ENCODE peak calls at places on chromosomes 13 and 19, in four cellular contexts. O is neuronal stem cell, P is fibroblast of lung, I is upper lobe of right lung. K is an unnamed sample.
A peak's percentile ranks its signal among the peaks of the same experiment; 100 is the strongest.

GRCh38 chr13:39282400-39282972 is 244.2 kb downstream of the NHLRC3 start:
- DNase-seq in O (no peak), P (no peak), I (no peak), K (no peak)

GRCh38 chr13:21933001-21933400 is 262.1 kb downstream of the FGF9 start:
- DNase-seq in O (no peak), P (no peak), I (no peak), K (no peak)

GRCh38 chr13:44574466-44574855 is 1.7 kb downstream of the TSC22D1 start:
- DNase-seq in O (no peak), P (no peak), I (no peak), K (no peak)

GRCh38 chr19:33134571-33135041 is 2.7 kb downstream of the WDR88 start:
- DNase-seq in O (no peak), P (no peak), I (no peak), K (no peak)

GRCh38 chr13:94323746-94324408 is 155.6 kb downstream of the DCT start:
- DNase-seq in O (no peak), P (no peak), I (no peak), K (peak; percentile 43)

GRCh38 chr19:16095071-16095571 is 16.6 kb upstream of the RAB8A start:
- DNase-seq in O (no peak), P (no peak), I (no peak), K (no peak)

GRCh38 chr13:27083183-27083582 is 88.4 kb downstream of the USP12 start:
- DNase-seq in O (no peak), P (no peak), I (no peak), K (no peak)

GRCh38 chr13:23268441-23268840 is 87.7 kb downstream of the SGCG start:
- DNase-seq in O (no peak), P (no peak), I (no peak), K (no peak)

GRCh38 chr13:51207881-51208280 is 14.3 kb upstream of the FAM124A start:
- DNase-seq in O (no peak), P (no peak), I (no peak), K (no peak)

GRCh38 chr13:39895254-39895653 is 239.8 kb downstream of the COG6 start:
- DNase-seq in O (no peak), P (peak; percentile 52), I (no peak), K (no peak)

GRCh38 chr19:48918801-48919247 is 14.7 kb upstream of the DHDH start:
- DNase-seq in O (peak; percentile 52), P (no peak), I (no peak), K (no peak)

GRCh38 chr13:33318744-33319143 is 33.2 kb upstream of the STARD13 start:
- DNase-seq in O (no peak), P (no peak), I (no peak), K (no peak)

GRCh38 chr19:50759886-50760285 is 10.4 kb upstream of the GPR32 start:
- DNase-seq in O (no peak), P (peak; percentile 2), I (no peak), K (no peak)

GRCh38 chr19:41530761-41531301 is 45.1 kb upstream of the CEACAM21 start:
- DNase-seq in O (no peak), P (no peak), I (no peak), K (no peak)
- H3K4me1 ChIP-seq in O (peaks cover 11% of the 10 kb centered on the region), P (peaks cover 3% of the 10 kb centered on the region), I (peaks cover 50% of the 10 kb centered on the region), K (peaks cover 17% of the 10 kb centered on the region)

DNA sequence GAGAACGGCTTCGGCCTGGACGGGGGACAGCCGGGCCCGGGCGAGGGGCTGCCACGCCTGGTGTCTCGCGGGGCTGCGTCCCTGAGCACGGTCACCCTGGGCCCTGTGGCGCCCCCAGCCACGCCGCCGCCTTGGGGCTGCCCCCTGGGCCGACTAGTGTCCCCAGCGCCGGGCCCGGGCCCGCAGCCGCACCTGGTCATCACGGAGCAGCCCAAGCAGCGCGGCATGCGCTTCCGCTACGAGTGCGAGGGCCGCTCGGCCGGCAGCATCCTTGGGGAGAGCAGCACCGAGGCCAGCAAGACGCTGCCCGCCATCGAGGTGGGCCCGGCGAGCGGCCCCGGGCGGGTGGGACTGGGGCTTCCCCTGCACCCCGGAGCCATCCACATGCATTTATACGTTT is 10.7 kb downstream of the RELB start:
- DNase-seq in O (no peak), P (no peak), I (no peak), K (no peak)
- H3K4me1 ChIP-seq in O (no peaks in the 10 kb centered on the region), P (no peaks in the 10 kb centered on the region), I (no peaks in the 10 kb centered on the region), K (peaks cover 7% of the 10 kb centered on the region)

DNA sequence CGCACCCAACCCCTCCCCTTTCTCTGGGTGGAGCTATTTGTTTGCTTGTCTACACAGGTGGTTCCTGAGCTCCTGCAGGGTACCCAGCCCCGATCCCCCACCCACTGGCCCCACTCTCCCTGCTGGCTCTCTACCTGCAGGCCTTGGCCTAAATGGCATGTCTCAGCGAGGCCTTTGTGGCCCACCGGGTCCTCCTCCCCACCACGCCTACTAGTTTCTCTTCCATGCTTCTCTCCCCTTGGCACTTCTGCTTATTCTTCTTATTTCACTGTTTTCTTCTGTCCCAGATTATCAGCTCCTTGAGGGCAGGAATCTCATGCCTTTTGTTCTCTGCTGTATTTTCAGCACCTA is 57.4 kb upstream of the ZNF536 start:
- DNase-seq in O (no peak), P (no peak), I (no peak), K (no peak)
- H3K4me1 ChIP-seq in O (peaks cover 7% of the 10 kb centered on the region), P (no peaks in the 10 kb centered on the region), I (no peaks in the 10 kb centered on the region), K (no peaks in the 10 kb centered on the region)

GRCh38 chr13:109857325-109857724 is 70.9 kb upstream of the IRS2 start:
- DNase-seq in O (no peak), P (no peak), I (no peak), K (no peak)

GRCh38 chr13:109858319-109858718 is 71.9 kb upstream of the IRS2 start:
- DNase-seq in O (no peak), P (no peak), I (no peak), K (no peak)

GRCh38 chr13:109859216-109859835 is 72.9 kb upstream of the IRS2 start:
- DNase-seq in O (no peak), P (no peak), I (no peak), K (no peak)

GRCh38 chr13:109857803-109858202 is 71.4 kb upstream of the IRS2 start:
- DNase-seq in O (no peak), P (no peak), I (no peak), K (no peak)

DNA sequence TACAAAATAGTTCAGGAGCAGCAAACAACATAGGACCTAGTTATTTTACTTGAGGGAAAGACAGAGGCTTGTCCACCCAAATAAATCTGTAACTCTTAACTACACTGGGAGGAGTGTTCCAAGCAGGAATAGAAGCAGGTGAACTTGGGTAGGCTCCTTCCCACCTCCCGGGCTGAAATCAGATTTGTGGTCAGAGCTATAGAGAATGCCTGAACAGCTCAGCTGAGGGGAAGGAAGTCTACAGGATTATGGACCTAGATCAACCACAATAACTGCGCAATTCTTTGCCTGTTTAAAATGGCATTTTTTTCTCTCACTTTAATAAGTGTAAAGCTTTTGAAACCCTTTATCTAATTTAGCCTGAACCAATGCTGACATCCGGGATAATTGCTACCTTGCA is 73.5 kb upstream of the IRS2 start:
- DNase-seq in O (no peak), P (no peak), I (no peak), K (no peak)
- H3K4me1 ChIP-seq in O (no peaks in the 10 kb centered on the region), P (peaks cover 2% of the 10 kb centered on the region), I (peaks cover 7% of the 10 kb centered on the region), K (no peaks in the 10 kb centered on the region)

GRCh38 chr19:56113071-56113632 is 7.9 kb downstream of the ZNF787 start:
- DNase-seq in O (no peak), P (no peak), I (no peak), K (peak; percentile 73)
- H3K4me1 ChIP-seq in O (peaks cover 26% of the 10 kb centered on the region), P (peaks cover 25% of the 10 kb centered on the region), I (peaks cover 77% of the 10 kb centered on the region), K (peaks cover 88% of the 10 kb centered on the region)

DNA sequence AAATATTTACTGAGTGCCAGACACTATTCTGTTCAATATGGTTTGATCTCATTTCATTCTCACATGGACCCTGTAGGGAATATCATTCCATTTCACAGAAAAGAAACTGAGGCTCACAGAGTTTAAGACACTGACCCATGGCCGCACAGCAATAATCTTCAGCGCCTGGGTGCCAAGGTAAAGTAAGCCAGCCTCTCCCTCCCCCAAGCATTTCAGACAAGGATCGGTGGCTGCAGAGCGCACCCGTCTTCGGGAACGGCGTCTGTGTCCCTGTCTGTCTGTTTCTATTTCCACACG is 4.3 kb upstream of the PDE4A start:
- DNase-seq in O (no peak), P (no peak), I (no peak), K (no peak)
- H3K4me1 ChIP-seq in O (peaks cover 27% of the 10 kb centered on the region), P (peaks cover 15% of the 10 kb centered on the region), I (peaks cover 28% of the 10 kb centered on the region), K (peaks cover 39% of the 10 kb centered on the region)

GRCh38 chr19:29618871-29619270 is 12.8 kb downstream of the POP4 start:
- DNase-seq in O (no peak), P (no peak), I (no peak), K (no peak)

GRCh38 chr19:29623726-29624488 is 17.8 kb downstream of the POP4 start:
- DNase-seq in O (no peak), P (no peak), I (no peak), K (peak; percentile 51)

GRCh38 chr19:29618434-29618833 is 12.4 kb downstream of the POP4 start:
- DNase-seq in O (no peak), P (no peak), I (no peak), K (no peak)

GRCh38 chr19:29622191-29623070 is 16.3 kb downstream of the POP4 start:
- DNase-seq in O (no peak), P (no peak), I (no peak), K (no peak)

GRCh38 chr19:29620931-29621351 is 14.9 kb downstream of the POP4 start:
- DNase-seq in O (no peak), P (no peak), I (no peak), K (no peak)
- H3K4me1 ChIP-seq in O (peaks cover 10% of the 10 kb centered on the region), P (no peaks in the 10 kb centered on the region), I (no peaks in the 10 kb centered on the region), K (no peaks in the 10 kb centered on the region)

GRCh38 chr19:3405261-3405653 is 38.9 kb downstream of the NFIC start:
- DNase-seq in O (no peak), P (no peak), I (no peak), K (no peak)
- H3K4me1 ChIP-seq in O (no peaks in the 10 kb centered on the region), P (peaks cover 19% of the 10 kb centered on the region), I (peaks cover 21% of the 10 kb centered on the region), K (no peaks in the 10 kb centered on the region)

K was measured in Peyer's patch.